ENCODE peak calls at places on chromosomes 5 and 9, in five cellular contexts. J, O, B, W and Q are unnamed samples.

GRCh38 chr9:135887585-135888050 is 19.7 kb downstream of the CAMSAP1 start:
- DNase-seq in O (no peak), J (peak), W (peak), B (no peak), Q (no peak)

GRCh38 chr9:15837079-15837679 is 284.3 kb downstream of the CCDC171 start:
- DNase-seq in B (peak), J (no peak), W (no peak), O (peak), Q (no peak)

GRCh38 chr9:82680179-82680935 is 382.6 kb downstream of the RASEF start:
- DNase-seq in J (no peak), B (no peak), O (no peak), W (no peak), Q (no peak)

GRCh38 chr5:79172269-79172668 is 60.7 kb downstream of the BHMT start:
- DNase-seq in O (no peak), W (no peak), J (no peak), B (no peak), Q (no peak)

GRCh38 chr5:53601570-53601969 is 41.1 kb downstream of the NDUFS4 start:
- DNase-seq in O (no peak), J (no peak), B (peak), W (no peak), Q (no peak)

GRCh38 chr5:149288437-149288836 is 16.8 kb downstream of the AFAP1L1 start:
- DNase-seq in O (no peak), J (no peak), W (no peak), B (no peak), Q (no peak)

GRCh38 chr9:131422241-131422792 is 28.4 kb downstream of the PRRC2B start:
- DNase-seq in B (no peak), J (no peak), W (no peak), O (no peak), Q (no peak)

GRCh38 chr9:18970393-18970792 is 62.6 kb downstream of the SAXO1 start:
- DNase-seq in O (no peak), B (no peak), W (no peak), J (no peak), Q (no peak)

GRCh38 chr5:137834498-137834897 is 33.2 kb upstream of the MYOT start:
- DNase-seq in B (no peak), J (no peak), O (no peak), W (no peak), Q (no peak)

GRCh38 chr5:23482642-23483041 is 24.8 kb upstream of the PRDM9 start:
- DNase-seq in W (no peak), B (no peak), O (no peak), J (no peak), Q (no peak)

GRCh38 chr5:108312258-108312657 is 69.6 kb downstream of the FBXL17 start:
- DNase-seq in O (no peak), J (no peak), B (peak), W (no peak), Q (no peak)

GRCh38 chr9:37925786-37926736 is 22.1 kb upstream of the SLC25A51 start:
- DNase-seq in B (no peak), W (no peak), O (no peak), J (no peak), Q (no peak)

GRCh38 chr9:26684029-26684428 is 208.6 kb downstream of the CAAP1 start:
- DNase-seq in W (no peak), O (no peak), B (no peak), J (no peak), Q (no peak)

GRCh38 chr9:125525846-125526619 is 181.0 kb downstream of the MAPKAP1 start:
- DNase-seq in B (peak), J (no peak), W (no peak), O (no peak), Q (no peak)

GRCh38 chr9:134057751-134058701 is 9.8 kb downstream of the BRD3 start:
- DNase-seq in B (no peak), W (no peak), J (no peak), O (no peak), Q (no peak)

GRCh38 chr5:96629774-96630173 is 32.4 kb upstream of the CAST start:
- DNase-seq in W (no peak), O (peak), B (peak), J (no peak), Q (no peak)

GRCh38 chr5:11105706-11106105 is 344.7 kb upstream of the DAP start:
- DNase-seq in O (no peak), J (no peak), B (no peak), W (no peak), Q (no peak)

GRCh38 chr9:134571326-134571871 is 70.2 kb upstream of the COL5A1 start:
- DNase-seq in B (no peak), W (no peak), O (no peak), J (no peak), Q (no peak)

GRCh38 chr9:137026828-137027227 is 1.2 kb downstream of the ABCA2 start:
- DNase-seq in J (no peak), W (no peak), O (no peak), B (no peak), Q (no peak)

GRCh38 chr5:96004087-96004486 is 42.4 kb upstream of the ELL2 start:
- DNase-seq in J (no peak), O (no peak), B (no peak), W (no peak), Q (no peak)

GRCh38 chr9:116979461-116979860 is 292.4 kb downstream of the TRIM32 start:
- DNase-seq in O (no peak), J (no peak), B (no peak), W (no peak), Q (no peak)

GRCh38 chr9:113298311-113298710 is 4.9 kb downstream of the RNF183 start:
- DNase-seq in B (no peak), J (no peak), O (no peak), W (no peak), Q (no peak)

GRCh38 chr9:28409919-28410318 is 836.6 kb upstream of the C9orf72 start:
- DNase-seq in B (no peak), J (no peak), O (no peak), W (no peak), Q (no peak)

GRCh38 chr9:26725573-26725972 is 167.0 kb downstream of the CAAP1 start:
- DNase-seq in B (peak), J (no peak), O (no peak), W (no peak), Q (no peak)

GRCh38 chr5:36459191-36460135 is 146.9 kb upstream of the SLC1A3 start:
- DNase-seq in J (no peak), B (no peak), W (no peak), O (no peak), Q (no peak)

GRCh38 chr5:102375256-102375655 is 79.2 kb upstream of the SLCO4C1 start:
- DNase-seq in J (no peak), W (no peak), O (no peak), B (no peak), Q (no peak)

GRCh38 chr9:21265421-21266189 is 25.8 kb upstream of the IFNA14 start:
- DNase-seq in W (no peak), J (no peak), O (no peak), B (no peak), Q (no peak)

GRCh38 chr9:105040462-105040861 is 112.5 kb upstream of the ABCA1 start:
- DNase-seq in B (no peak), O (no peak), W (no peak), J (no peak), Q (no peak)

GRCh38 chr9:27385606-27386005 is 88.7 kb upstream of the EQTN start:
- DNase-seq in O (no peak), J (no peak), W (no peak), B (no peak), Q (no peak)

GRCh38 chr9:38768351-38768761 is 48.4 kb upstream of the FAM240B start:
- DNase-seq in O (no peak), B (no peak), W (no peak), J (no peak), Q (no peak)

GRCh38 chr9:680106-680505 is 161.4 kb upstream of the DMRT1 start:
- DNase-seq in J (no peak), O (no peak), W (no peak), B (no peak), Q (no peak)

GRCh38 chr9:1042466-1042865 is 7.7 kb upstream of the DMRT2 start:
- DNase-seq in B (no peak), W (no peak), O (no peak), J (peak), Q (no peak)

GRCh38 chr9:32395483-32396216 is 11.2 kb downstream of the ACO1 start:
- DNase-seq in J (no peak), O (peak), W (no peak), B (peak), Q (no peak)

GRCh38 chr9:20771721-20772120 is 87.7 kb downstream of the FOCAD start:
- DNase-seq in J (no peak), B (no peak), O (no peak), W (no peak), Q (no peak)

GRCh38 chr5:59660737-59661136 is 232.8 kb downstream of the PDE4D start:
- DNase-seq in J (no peak), O (no peak), W (no peak), B (peak), Q (no peak)

GRCh38 chr5:176881816-176882565 is 17.2 kb downstream of the HK3 start:
- DNase-seq in W (no peak), O (no peak), J (no peak), B (no peak), Q (no peak)

GRCh38 chr9:98573749-98574278 is 134.9 kb downstream of the GABBR2 start:
- DNase-seq in B (no peak), W (no peak), O (no peak), J (no peak), Q (no peak)
- TF ChIP-seq CTCF in B (no peak), W (no peak), O (no peak), J (no peak), Q (no peak)

DNA sequence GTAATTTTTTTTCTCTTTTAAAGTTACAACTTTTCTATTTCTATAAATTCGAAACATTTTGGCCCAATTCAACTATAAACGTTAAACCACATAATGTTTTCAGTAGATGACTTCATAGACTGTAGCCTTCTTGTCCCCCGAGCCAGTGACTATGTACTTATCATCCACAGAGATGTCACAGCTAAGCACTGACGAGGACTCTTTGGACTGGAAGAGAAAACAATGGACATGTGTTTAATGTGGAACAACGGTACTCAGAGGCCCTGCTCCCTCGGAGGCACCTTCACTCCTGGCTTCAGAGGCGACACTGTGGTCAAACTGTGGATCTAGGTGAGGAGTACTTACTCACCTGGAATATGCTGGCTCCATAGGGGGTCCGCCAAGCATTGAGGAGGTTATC is 105.2 kb downstream of the TLE1 start:
- DNase-seq in O (no peak), B (no peak), W (no peak), J (no peak), Q (no peak)
- TF ChIP-seq CTCF in O (no peak), B (no peak), W (no peak), J (no peak), Q (no peak)

DNA sequence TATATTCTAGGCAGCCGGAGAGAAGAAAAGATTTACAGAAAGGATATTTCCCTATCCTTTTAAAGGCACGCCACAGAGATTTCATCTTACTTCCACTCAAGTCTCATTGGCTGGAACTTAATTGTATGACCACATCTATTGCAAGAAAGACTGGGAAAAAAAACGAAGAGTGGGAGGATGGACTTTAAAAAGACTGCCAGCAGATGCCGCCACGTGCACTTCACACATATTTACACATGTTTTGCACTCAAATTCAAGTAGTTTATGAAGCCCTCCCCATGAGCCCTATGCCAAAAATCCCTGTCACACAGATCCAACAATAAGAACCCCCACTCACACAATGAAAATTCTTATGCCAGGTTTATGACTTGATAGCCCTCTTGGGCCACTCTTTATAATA is 138.5 kb upstream of the TYRP1 start:
- DNase-seq in B (peak), O (no peak), W (no peak), J (no peak), Q (no peak)
- TF ChIP-seq CTCF in B (no peak), O (peak), W (no peak), J (no peak), Q (no peak)

GRCh38 chr5:45774528-45774927 is 78.3 kb upstream of the HCN1 start:
- DNase-seq in J (no peak), B (no peak), O (no peak), W (no peak), Q (no peak)
- TF ChIP-seq CTCF in J (no peak), B (peak), O (no peak), W (no peak), Q (no peak)